ENCODE peak calls at places on chromosomes 3 and 15, in four cellular contexts. M is HepG2, T is K562, K is WTC11. W is an unnamed sample.

GRCh38 chr15:90903733-90904536 is 833 bp downstream of the MAN2A2 start:
- DNase-seq in T (peak), K (peak), M (peak), W (peak)

GRCh38 chr3:31370681-31371080 is 162.0 kb upstream of the STT3B start:
- DNase-seq in K (no peak), T (no peak), M (peak), W (no peak)

GRCh38 chr3:101466465-101467309 is 46.3 kb downstream of the SENP7 start:
- DNase-seq in K (peak), T (no peak), M (peak), W (no peak)

GRCh38 chr3:134624537-134625287 is 26.1 kb downstream of the KY start:
- DNase-seq in T (no peak), K (no peak), M (no peak), W (no peak)

GRCh38 chr15:48571510-48571909 is 74.0 kb downstream of the FBN1 start:
- DNase-seq in M (no peak), K (no peak), T (no peak), W (no peak)

GRCh38 chr3:197238842-197239241 is 59.6 kb downstream of the DLG1 start:
- DNase-seq in K (no peak), T (no peak), M (no peak), W (no peak)

GRCh38 chr15:67149859-67150824 is 84.7 kb downstream of the SMAD3 start:
- DNase-seq in T (peak), M (peak), K (peak), W (peak)

GRCh38 chr3:46276497-46277099 is 34.3 kb downstream of the CCR3 start:
- DNase-seq in T (peak), K (peak), M (peak), W (peak)

GRCh38 chr15:68419301-68420175 is 12.4 kb downstream of the ITGA11 start:
- DNase-seq in T (no peak), M (no peak), K (no peak), W (no peak)
- TF ChIP-seq ELF4 in T (no peak), M (no peak), K (no peak), W (no peak)

DNA sequence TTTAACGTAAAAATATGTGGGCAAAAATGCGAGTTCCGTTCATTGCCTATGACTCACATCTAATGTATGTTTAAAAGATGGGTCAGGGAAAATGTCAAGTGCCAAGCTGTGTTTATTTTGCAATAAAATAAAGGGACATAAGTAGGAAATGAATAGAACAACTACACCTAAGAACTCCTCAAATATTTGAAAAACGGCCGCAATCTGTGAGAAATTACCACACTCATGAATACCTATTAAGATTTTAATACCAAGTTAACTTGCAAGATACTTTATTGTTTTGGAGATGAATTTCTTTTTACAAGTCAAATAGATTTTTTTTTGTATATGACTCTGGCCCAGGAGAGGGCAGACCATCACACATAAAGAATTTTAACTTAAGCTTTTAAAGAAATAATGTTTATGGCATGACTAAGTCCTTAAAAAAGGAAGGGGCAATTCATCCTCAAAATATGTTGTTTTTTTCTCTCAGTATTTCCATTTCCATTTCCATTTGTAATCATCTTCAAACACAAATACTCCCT is 152.7 kb downstream of the SUCNR1 start:
- DNase-seq in K (no peak), M (no peak), T (no peak), W (no peak)
- TF ChIP-seq ELF4 in K (no peak), M (no peak), T (no peak), W (no peak)

GRCh38 chr15:72205896-72206676 is 8.5 kb upstream of the GRAMD2A start:
- DNase-seq in K (no peak), T (no peak), M (no peak), W (no peak)
- TF ChIP-seq ELF4 in K (no peak), T (no peak), M (no peak), W (no peak)

DNA sequence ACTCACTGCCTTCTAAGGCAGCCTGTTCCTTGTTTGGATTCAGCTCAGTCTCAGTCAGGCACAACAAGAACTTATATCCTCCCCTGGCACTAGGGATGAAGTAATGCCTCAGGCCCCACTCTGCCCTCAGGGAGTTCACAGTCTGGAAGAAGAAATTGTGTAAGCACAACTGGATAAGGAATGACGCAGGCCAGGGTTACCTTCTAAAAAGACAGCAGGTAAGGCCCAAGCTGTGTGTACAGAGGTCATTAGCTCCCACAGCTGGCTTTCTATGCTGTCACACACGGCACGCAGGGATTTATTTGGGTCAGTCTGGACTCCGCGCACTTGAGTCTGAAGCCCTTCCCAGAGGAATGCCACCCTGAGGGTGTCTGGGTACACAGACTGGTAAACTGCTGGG is 82.9 kb downstream of the IQSEC1 start:
- DNase-seq in T (no peak), M (no peak), K (no peak), W (no peak)
- TF ChIP-seq ELF4 in T (no peak), M (no peak), K (no peak), W (no peak)

GRCh38 chr15:94324835-94325767 is 93.7 kb downstream of the MCTP2 start:
- DNase-seq in T (no peak), M (no peak), K (no peak), W (no peak)
- TF ChIP-seq ELF4 in T (no peak), M (no peak), K (no peak), W (no peak)

DNA sequence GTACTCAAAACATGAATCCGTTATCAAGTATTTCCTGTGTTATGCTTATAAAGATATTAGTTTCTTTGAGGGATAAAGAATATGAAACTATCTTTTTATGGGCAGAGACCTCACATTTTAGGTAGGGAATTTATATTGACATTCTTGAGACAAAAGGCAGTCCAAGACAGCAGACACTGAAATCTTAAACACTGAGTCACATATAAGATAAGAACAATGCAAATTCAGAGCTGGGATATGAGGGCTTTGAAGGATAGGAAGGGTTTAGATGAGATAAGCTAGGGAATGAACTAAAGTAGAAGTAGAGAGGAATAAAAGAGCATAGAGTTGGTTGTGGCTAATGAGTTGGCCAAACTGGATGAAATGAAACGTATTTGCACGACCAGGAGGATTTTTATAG is 58.4 kb downstream of the ASTE1 start:
- DNase-seq in T (no peak), M (no peak), K (no peak), W (no peak)
- TF ChIP-seq ELF4 in T (no peak), M (no peak), K (no peak), W (no peak)

GRCh38 chr3:128549283-128550112 is 56.5 kb upstream of the GATA2 start:
- DNase-seq in K (no peak), T (peak), M (peak), W (no peak)
- TF ChIP-seq ELF4 in K (no peak), T (no peak), M (no peak), W (no peak)

GRCh38 chr15:43912991-43913927 is 86.5 kb downstream of the WDR76 start:
- DNase-seq in K (no peak), T (no peak), M (peak), W (no peak)
- TF ChIP-seq ELF4 in K (no peak), T (no peak), M (no peak), W (no peak)

W was measured in HEK293T.